ENCODE peak calls at places on chromosomes 3 and 15, in five cellular contexts. U is left ventricle myocardium inferior, H is body of pancreas, R is lower lobe of right lung, W is keratinocyte. Q is an unnamed sample. For H3K4me1, the result is how much of the 10 kb centered on the place peaks cover.

GRCh38 chr3:159082514-159082913 is 280.7 kb downstream of the MFSD1 start:
- DNase-seq in R (no peak), U (no peak), W (no peak), H (no peak), Q (no peak)

GRCh38 chr15:69592954-69593353 is 140.3 kb downstream of the RPLP1 start:
- DNase-seq in H (no peak), R (no peak), W (no peak), U (no peak), Q (no peak)

GRCh38 chr3:112745567-112746248 is 101.0 kb downstream of the CD200R1L start:
- DNase-seq in W (no peak), R (no peak), U (no peak), H (no peak), Q (no peak)

GRCh38 chr15:29674661-29675533 is 147.4 kb downstream of the TJP1 start:
- DNase-seq in W (no peak), R (peak), U (peak), H (peak), Q (peak)

GRCh38 chr15:67914537-67915373 is 74.9 kb upstream of the RNU6-1 start:
- DNase-seq in H (peak), U (peak), R (peak), W (no peak), Q (peak)

GRCh38 chr3:87793322-87793877 is 265.4 kb downstream of the CGGBP1 start:
- DNase-seq in U (no peak), H (no peak), R (no peak), W (no peak), Q (no peak)

GRCh38 chr15:89333959-89334509 is 590 bp downstream of the POLG start:
- DNase-seq in R (no peak), U (no peak), W (no peak), H (no peak), Q (no peak)

GRCh38 chr15:63931556-63931955 is 97.8 kb upstream of the HERC1 start:
- DNase-seq in U (no peak), R (no peak), W (no peak), H (no peak), Q (no peak)

GRCh38 chr15:67510597-67511225 is 10.2 kb upstream of the C15orf61 start:
- DNase-seq in R (no peak), U (no peak), W (no peak), H (no peak), Q (no peak)

GRCh38 chr3:141486416-141486734 is 452 bp upstream of the RASA2 start:
- DNase-seq in R (no peak), U (no peak), W (no peak), H (peak), Q (no peak)

GRCh38 chr15:75921732-75922703 is 18.3 kb downstream of the FBXO22 start:
- DNase-seq in W (peak), U (no peak), R (no peak), H (peak), Q (no peak)

GRCh38 chr3:137809523-137809922 is 45.4 kb downstream of the SOX14 start:
- DNase-seq in W (no peak), U (no peak), R (no peak), H (no peak), Q (no peak)

GRCh38 chr15:57654136-57654845 is 52.2 kb upstream of the POLR2M start:
- DNase-seq in H (no peak), R (no peak), U (no peak), W (no peak), Q (no peak)

GRCh38 chr3:45575491-45575923 is 19.0 kb upstream of the LIMD1 start:
- DNase-seq in U (no peak), W (no peak), H (no peak), R (no peak), Q (no peak)

GRCh38 chr3:196634224-196634623 is 5.3 kb upstream of the NRROS start:
- DNase-seq in R (no peak), H (peak), W (no peak), U (no peak), Q (no peak)

GRCh38 chr3:15685927-15686326 is 84.4 kb downstream of the BTD start:
- DNase-seq in H (no peak), W (no peak), R (no peak), U (no peak), Q (no peak)

GRCh38 chr3:133161666-133162065 is 123.5 kb downstream of the TMEM108 start:
- DNase-seq in R (no peak), W (no peak), H (no peak), U (no peak), Q (no peak)

GRCh38 chr3:127546970-127547733 is 43.4 kb downstream of the TPRA1 start:
- DNase-seq in H (no peak), U (peak), W (no peak), R (no peak), Q (peak)

GRCh38 chr3:184631339-184631965 is 69.9 kb downstream of the EPHB3 start:
- DNase-seq in W (no peak), U (no peak), H (no peak), R (no peak), Q (peak)

GRCh38 chr3:32681811-32682210 is 3.2 kb upstream of the CNOT10 start:
- DNase-seq in W (no peak), U (no peak), R (no peak), H (no peak), Q (no peak)

GRCh38 chr3:173893066-173893465 is 495.5 kb downstream of the NLGN1 start:
- DNase-seq in U (no peak), W (no peak), H (no peak), R (no peak), Q (no peak)

GRCh38 chr3:82000773-82001172 is 239.3 kb upstream of the GBE1 start:
- DNase-seq in R (no peak), U (no peak), H (peak), W (no peak), Q (no peak)

GRCh38 chr15:78907577-78907976 is 34.9 kb downstream of the MORF4L1 start:
- DNase-seq in R (no peak), U (no peak), W (no peak), H (no peak), Q (no peak)

GRCh38 chr3:195250473-195251251 is 20.3 kb downstream of the XXYLT1 start:
- DNase-seq in W (no peak), H (peak), U (peak), R (no peak), Q (no peak)

GRCh38 chr3:139534992-139535879 is 4.3 kb downstream of the RBP1 start:
- DNase-seq in W (no peak), R (no peak), U (peak), H (peak), Q (no peak)

GRCh38 chr15:68372291-68372811 is 59.6 kb downstream of the ITGA11 start:
- DNase-seq in U (no peak), H (no peak), W (no peak), R (no peak), Q (no peak)

GRCh38 chr3:30826381-30827061 is 67.9 kb downstream of the GADL1 start:
- DNase-seq in U (no peak), H (no peak), R (no peak), W (no peak), Q (no peak)

GRCh38 chr3:188046561-188047213 is 107.3 kb upstream of the LPP start:
- DNase-seq in H (no peak), U (no peak), R (no peak), W (no peak), Q (no peak)

GRCh38 chr3:36393563-36393962 is 13.3 kb downstream of the STAC start:
- DNase-seq in U (no peak), R (no peak), H (no peak), W (no peak), Q (no peak)

GRCh38 chr3:61530355-61530754 is 31.0 kb upstream of the PTPRG start:
- DNase-seq in U (no peak), H (peak), W (no peak), R (no peak), Q (no peak)

GRCh38 chr15:58551764-58552504 is 120.1 kb downstream of the LIPC start:
- DNase-seq in W (no peak), R (no peak), U (no peak), H (peak), Q (no peak)

GRCh38 chr15:72196409-72197044 is 1.1 kb downstream of the GRAMD2A start:
- DNase-seq in W (no peak), U (no peak), R (no peak), H (no peak), Q (no peak)

GRCh38 chr15:72197460-72198409 is at the start of gene GRAMD2A:
- DNase-seq in U (peak), W (no peak), R (peak), H (no peak), Q (peak)

GRCh38 chr15:72193781-72194396 is 3.7 kb downstream of the GRAMD2A start:
- DNase-seq in H (no peak), R (no peak), W (no peak), U (no peak), Q (no peak)

GRCh38 chr15:72197045-72197459 is 535 bp downstream of the GRAMD2A start:
- DNase-seq in H (no peak), U (no peak), R (no peak), W (no peak), Q (no peak)

DNA sequence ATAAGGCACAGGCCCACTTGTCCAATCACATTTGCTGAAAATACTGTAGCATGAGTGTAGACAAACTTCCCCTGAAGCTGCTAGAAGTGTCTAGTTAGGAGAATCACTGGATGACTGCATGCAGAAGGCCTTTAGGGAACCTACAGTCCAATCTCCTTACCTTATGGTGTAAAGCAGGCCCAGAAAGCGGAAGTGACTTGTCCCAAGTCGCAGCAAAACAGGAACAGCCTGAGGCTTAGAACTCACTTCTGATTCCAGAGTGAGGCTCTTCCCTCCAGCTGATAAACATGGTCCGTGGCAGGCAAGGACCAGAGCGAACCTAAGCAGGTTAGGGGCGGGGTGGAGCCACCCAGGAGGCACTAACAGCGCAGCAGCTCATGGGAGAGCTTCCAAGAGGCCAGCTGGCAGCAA is 2.5 kb downstream of the GRAMD2A start:
- DNase-seq in W (peak), R (peak), H (peak), U (no peak), Q (no peak)
- H3K4me3 ChIP-seq in W (peak), R (peak), H (no peak), U (no peak), Q (peak)

DNA sequence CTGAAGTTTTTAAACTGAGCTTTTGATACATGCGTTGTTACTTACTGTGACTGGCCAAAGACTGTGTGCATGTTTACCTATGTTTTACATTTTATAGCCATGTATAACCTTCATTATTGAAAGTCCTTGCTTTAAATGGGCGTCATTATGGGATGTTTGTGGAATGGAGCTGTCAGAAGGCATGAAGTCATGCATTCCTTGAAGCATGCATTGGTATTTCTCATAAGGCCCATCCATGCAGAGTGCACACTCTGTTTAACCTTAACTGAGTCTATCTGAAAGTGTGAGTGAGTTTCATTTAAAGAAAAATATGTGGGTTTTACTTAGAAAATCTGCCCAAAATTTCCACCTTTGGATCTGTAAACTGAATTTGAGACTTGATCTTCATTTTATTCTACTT is 51.1 kb downstream of the PSMD6 start:
- DNase-seq in U (no peak), R (no peak), W (no peak), H (no peak), Q (no peak)
- H3K4me1 ChIP-seq in U (half or more), R (half or more), W (under half), H (half or more), Q (half or more)

GRCh38 chr15:73923156-73923487 is 3.1 kb upstream of the LOXL1 start:
- DNase-seq in U (no peak), R (peak), W (no peak), H (no peak), Q (no peak)

GRCh38 chr15:73921257-73921890 is 4.9 kb upstream of the LOXL1 start:
- DNase-seq in W (no peak), H (no peak), R (peak), U (peak), Q (no peak)

GRCh38 chr15:73924258-73924921 is 1.9 kb upstream of the LOXL1 start:
- DNase-seq in W (no peak), R (peak), U (peak), H (no peak), Q (no peak)

GRCh38 chr15:73923488-73924164 is 2.6 kb upstream of the LOXL1 start:
- DNase-seq in H (no peak), W (no peak), R (peak), U (peak), Q (no peak)

GRCh38 chr15:73922186-73923151 is 3.8 kb upstream of the LOXL1 start:
- DNase-seq in H (peak), W (no peak), R (peak), U (peak), Q (no peak)
- H3K4me3 ChIP-seq in H (no peak), W (no peak), R (peak), U (peak), Q (no peak)

GRCh38 chr3:4835616-4836043 is 143.6 kb upstream of the BHLHE40 start:
- DNase-seq in W (no peak), H (no peak), U (no peak), R (no peak), Q (no peak)

GRCh38 chr3:4834403-4834866 is 144.8 kb upstream of the BHLHE40 start:
- DNase-seq in H (peak), R (peak), W (no peak), U (no peak), Q (peak)

GRCh38 chr3:4837405-4837804 is 141.8 kb upstream of the BHLHE40 start:
- DNase-seq in R (no peak), W (no peak), H (no peak), U (no peak), Q (no peak)

GRCh38 chr3:4838621-4839022 is 140.6 kb upstream of the BHLHE40 start:
- DNase-seq in R (no peak), H (no peak), U (no peak), W (no peak), Q (no peak)

GRCh38 chr3:4836516-4836915 is 142.7 kb upstream of the BHLHE40 start:
- DNase-seq in H (no peak), U (no peak), R (no peak), W (no peak), Q (no peak)
- H3K4me1 ChIP-seq in H (under half), U (under half), R (under half), W (under half), Q (under half)